ENCODE peak calls at places on chromosomes 16 and 17, in five cellular contexts. G is GM23338, M is fibroblast of mammary gland, I is thoracic aorta, S is GM06990. N is an unnamed sample.

GRCh38 chr17:63622571-63623390 is 564 bp downstream of the MAP3K3 start:
- DNase-seq in G (peak), M (peak), I (peak), S (peak), N (peak)

GRCh38 chr17:50945779-50946222 is 79.6 kb upstream of the TOB1 start:
- DNase-seq in G (no peak), M (no peak), I (no peak), S (no peak), N (no peak)

GRCh38 chr16:84884311-84885023 is 64.7 kb downstream of the CRISPLD2 start:
- DNase-seq in G (no peak), M (no peak), I (no peak), S (no peak), N (no peak)

GRCh38 chr16:56847173-56847948 is 17.6 kb upstream of the SLC12A3 start:
- DNase-seq in G (no peak), M (peak), I (no peak), S (no peak), N (no peak)

GRCh38 chr16:58474296-58474695 is 25.6 kb upstream of the NDRG4 start:
- DNase-seq in G (no peak), M (no peak), I (no peak), S (no peak), N (no peak)

GRCh38 chr17:69500911-69501429 is 86.5 kb downstream of the MAP2K6 start:
- DNase-seq in G (no peak), M (no peak), I (no peak), S (no peak), N (no peak)

GRCh38 chr16:85389679-85390470 is 223.2 kb upstream of the GSE1 start:
- DNase-seq in G (no peak), M (no peak), I (no peak), S (no peak), N (no peak)

GRCh38 chr17:31492880-31493655 is 101.6 kb downstream of the RAB11FIP4 start:
- DNase-seq in G (no peak), M (no peak), I (no peak), S (peak), N (no peak)

GRCh38 chr17:78661092-78661770 is 84.0 kb upstream of the DNAH17 start:
- DNase-seq in G (no peak), M (no peak), I (no peak), S (no peak), N (peak)

GRCh38 chr17:14061666-14062560 is 7.4 kb upstream of the COX10 start:
- DNase-seq in G (peak), M (peak), I (no peak), S (no peak), N (peak)

GRCh38 chr16:19503461-19504075 is 18.3 kb downstream of the GDE1 start:
- DNase-seq in G (no peak), M (no peak), I (no peak), S (no peak), N (no peak)

GRCh38 chr17:40493697-40494096 is 7.7 kb downstream of the TNS4 start:
- DNase-seq in G (no peak), M (no peak), I (no peak), S (no peak), N (peak)

GRCh38 chr17:50187403-50187735 is 14.1 kb downstream of the COL1A1 start:
- DNase-seq in G (no peak), M (no peak), I (no peak), S (no peak), N (no peak)

GRCh38 chr17:78790552-78790951 is 8.5 kb upstream of the CYTH1 start:
- DNase-seq in G (no peak), M (no peak), I (no peak), S (no peak), N (peak)

GRCh38 chr17:20127660-20128413 is 118.7 kb downstream of the SPECC1 start:
- DNase-seq in G (no peak), M (peak), I (no peak), S (no peak), N (peak)

GRCh38 chr16:21100447-21100846 is 50.2 kb downstream of the DNAH3 start:
- DNase-seq in G (no peak), M (peak), I (no peak), S (no peak), N (peak)

GRCh38 chr16:11682655-11683096 is 14.4 kb downstream of the SNN start:
- DNase-seq in G (no peak), M (peak), I (no peak), S (no peak), N (peak)

GRCh38 chr16:62067981-62068380 is 31.7 kb upstream of the CDH8 start:
- DNase-seq in G (no peak), M (no peak), I (no peak), S (no peak), N (no peak)

GRCh38 chr17:76404256-76404655 is 19.8 kb downstream of the SPHK1 start:
- DNase-seq in G (no peak), M (no peak), I (no peak), S (no peak), N (no peak)

GRCh38 chr17:36808181-36808661 is 129.1 kb upstream of the LHX1 start:
- DNase-seq in G (peak), M (no peak), I (no peak), S (no peak), N (no peak)

GRCh38 chr17:36980281-36980761 is 31.6 kb downstream of the AATF start:
- DNase-seq in G (peak), M (peak), I (no peak), S (no peak), N (peak)

GRCh38 chr17:64984776-64985521 is 65.7 kb upstream of the LRRC37A3 start:
- DNase-seq in G (no peak), M (peak), I (no peak), S (no peak), N (peak)

GRCh38 chr17:81904600-81905423 is 2.8 kb downstream of the NPB start:
- DNase-seq in G (no peak), M (no peak), I (no peak), S (no peak), N (no peak)

GRCh38 chr17:81905993-81906392 is 4.0 kb downstream of the NPB start:
- DNase-seq in G (no peak), M (no peak), I (no peak), S (no peak), N (no peak)

GRCh38 chr17:81907219-81908145 is 3.7 kb downstream of the PCYT2 start:
- DNase-seq in G (no peak), M (no peak), I (no peak), S (no peak), N (no peak)

GRCh38 chr17:81905424-81905875 is 3.4 kb downstream of the NPB start:
- DNase-seq in G (no peak), M (no peak), I (no peak), S (no peak), N (no peak)

DNA sequence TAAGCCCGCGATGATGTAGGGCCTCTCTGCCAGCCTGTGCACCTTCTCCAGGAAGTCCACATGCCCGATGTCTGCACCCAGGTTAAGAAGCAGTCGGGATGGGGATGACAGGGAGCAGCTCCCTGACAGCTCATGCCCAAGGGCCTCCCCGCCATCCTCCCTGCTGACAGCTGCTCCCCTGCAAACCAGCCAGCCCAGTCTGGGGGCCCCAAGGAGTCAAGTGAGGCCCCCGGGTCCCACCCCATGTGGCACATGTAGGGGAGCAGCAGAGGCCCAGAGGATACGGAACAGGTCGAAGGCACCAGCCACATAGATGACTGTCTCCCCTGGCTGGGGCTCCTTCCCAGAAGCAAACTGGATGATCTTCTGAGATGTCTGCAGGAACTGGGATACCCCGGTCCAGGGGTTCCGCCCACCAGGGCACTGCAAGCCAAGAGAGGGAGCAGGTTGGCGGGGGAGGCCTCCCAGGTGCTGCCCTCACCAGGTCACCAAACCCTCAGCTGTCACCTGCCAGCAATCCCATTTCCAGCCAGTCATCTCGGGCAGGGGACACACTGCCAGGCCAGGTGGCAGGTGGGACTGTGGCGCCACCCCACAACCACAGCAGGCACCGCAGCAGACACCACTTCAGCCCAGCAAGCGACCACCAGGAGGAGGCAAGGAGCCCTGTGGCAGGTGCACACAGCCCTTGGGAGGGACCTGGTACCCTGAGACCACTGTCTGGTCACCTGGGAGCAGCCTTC is 4.6 kb downstream of the PCYT2 start:
- DNase-seq in G (peak), M (no peak), I (no peak), S (no peak), N (no peak)
- TF ChIP-seq CTCF in G (peak), M (no peak), I (no peak), S (no peak), N (peak)

DNA sequence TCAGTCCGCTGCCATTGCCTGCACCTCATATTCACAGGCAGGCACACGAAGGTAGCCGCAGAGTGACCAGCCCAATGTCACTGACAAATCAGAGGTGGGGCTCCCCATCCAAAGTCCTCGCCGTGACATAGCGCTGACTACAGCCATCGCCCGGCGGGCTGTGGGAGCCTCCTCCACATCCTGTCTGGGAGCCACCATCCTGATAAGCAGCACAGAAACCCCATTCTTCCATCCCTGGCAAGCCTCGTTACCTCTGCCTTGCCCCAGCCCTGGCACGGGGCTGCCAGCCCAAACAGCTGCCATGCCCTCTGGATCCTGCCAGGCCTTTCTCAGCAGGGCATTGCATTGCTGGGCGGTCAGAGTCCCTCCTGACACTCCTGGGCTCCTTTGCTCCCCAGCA is 437.7 kb downstream of the SLC39A11 start:
- DNase-seq in G (no peak), M (no peak), I (no peak), S (no peak), N (no peak)
- H3K4me3 ChIP-seq in G (no peak), M (no peak), I (no peak), S (no peak), N (no peak)

GRCh38 chr17:80481284-80482057 is 5.1 kb upstream of the NPTX1 start:
- DNase-seq in G (no peak), M (no peak), I (no peak), S (no peak), N (no peak)
- TF ChIP-seq CTCF in G (no peak), M (no peak), I (no peak), S (no peak), N (no peak)

GRCh38 chr17:28228109-28228840 is 90.7 kb upstream of the TMEM97 start:
- DNase-seq in G (peak), M (no peak), I (no peak), S (no peak), N (no peak)

GRCh38 chr17:28226563-28226962 is 92.4 kb upstream of the TMEM97 start:
- DNase-seq in G (no peak), M (no peak), I (no peak), S (no peak), N (no peak)

GRCh38 chr17:28228986-28229729 is 89.8 kb upstream of the TMEM97 start:
- DNase-seq in G (no peak), M (no peak), I (no peak), S (no peak), N (no peak)

GRCh38 chr17:28225872-28226271 is 93.1 kb upstream of the TMEM97 start:
- DNase-seq in G (no peak), M (no peak), I (no peak), S (no peak), N (no peak)

DNA sequence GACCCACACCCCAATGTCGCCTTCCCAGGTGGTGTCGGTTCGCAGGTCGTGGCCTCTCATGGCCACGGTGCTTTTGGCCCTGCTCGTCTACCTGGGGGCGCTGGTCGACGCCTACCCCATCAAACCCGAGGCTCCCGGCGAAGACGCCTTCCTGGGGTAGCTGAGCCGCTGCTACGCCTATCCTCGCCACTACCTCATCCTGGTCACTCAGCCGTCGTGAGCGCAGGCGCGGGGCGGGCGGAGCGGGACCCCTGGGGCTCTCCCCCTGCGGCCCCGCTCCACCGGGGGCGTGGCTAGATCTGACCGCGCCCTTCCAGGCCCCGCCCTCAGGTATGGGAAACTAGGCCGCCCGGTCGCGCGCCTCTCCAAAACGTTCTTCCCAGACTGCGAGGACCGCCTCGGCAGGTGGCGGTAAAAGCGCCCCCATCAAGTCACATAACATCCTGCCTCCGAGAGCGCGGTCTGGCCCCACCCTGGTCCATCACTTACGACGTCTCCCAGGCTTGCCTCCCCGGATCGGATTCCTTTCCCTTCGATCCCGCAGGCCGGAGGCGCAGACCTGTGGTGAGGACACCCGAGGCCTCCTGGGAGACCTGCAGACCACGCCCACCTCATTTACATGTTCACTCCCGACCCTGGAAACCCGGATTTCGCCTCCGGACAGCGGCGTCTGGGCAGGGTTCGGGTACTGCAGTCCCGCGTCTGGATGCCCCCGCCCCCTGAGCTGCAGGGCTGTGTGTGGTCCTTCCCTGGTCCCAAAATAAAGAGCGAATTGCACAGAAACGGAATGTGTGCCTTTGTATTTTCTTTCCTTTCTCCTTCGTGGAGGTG is 91.5 kb upstream of the TMEM97 start:
- DNase-seq in G (peak), M (peak), I (no peak), S (peak), N (peak)
- H3K4me3 ChIP-seq in G (peak), M (peak), I (peak), S (peak), N (peak)

DNA sequence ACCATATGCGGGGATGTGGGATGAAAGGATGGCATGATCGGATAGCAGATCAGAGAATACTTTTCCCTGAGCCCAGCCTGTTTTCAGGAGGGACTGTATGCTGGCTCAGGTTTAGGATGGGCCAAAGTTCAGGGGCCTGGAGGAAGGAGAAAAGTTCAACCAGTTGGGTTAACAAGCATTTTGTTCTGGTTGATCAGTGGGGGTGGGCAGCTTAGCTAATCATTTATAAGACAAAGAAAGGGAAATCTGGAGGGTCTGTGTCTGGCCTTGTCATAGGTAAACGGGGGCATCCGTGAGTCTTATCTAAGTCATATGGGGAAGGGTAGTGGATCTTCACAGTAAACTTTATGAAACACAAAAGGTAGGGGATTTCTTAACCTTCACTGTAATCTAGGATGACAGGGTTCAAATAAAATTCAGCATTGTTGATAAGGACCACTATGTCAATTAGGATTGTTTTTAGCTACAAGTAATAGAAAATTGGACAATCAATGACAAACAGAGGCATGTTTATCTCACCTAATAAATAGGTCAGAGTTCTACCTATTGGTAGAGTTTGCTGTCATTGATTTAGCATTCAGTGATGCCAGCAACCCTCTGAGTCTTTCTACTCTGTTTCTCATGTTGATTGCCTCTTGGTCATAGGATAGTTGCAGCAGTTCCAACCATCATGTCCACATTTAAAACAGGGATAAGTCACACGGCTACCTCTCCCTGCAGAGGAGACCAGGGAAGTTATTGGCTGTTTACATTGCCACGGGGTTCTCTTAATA is 11.4 kb downstream of the PCTP start:
- DNase-seq in G (no peak), M (no peak), I (no peak), S (no peak), N (no peak)
- TF ChIP-seq CTCF in G (no peak), M (no peak), I (no peak), S (no peak), N (no peak)

DNA sequence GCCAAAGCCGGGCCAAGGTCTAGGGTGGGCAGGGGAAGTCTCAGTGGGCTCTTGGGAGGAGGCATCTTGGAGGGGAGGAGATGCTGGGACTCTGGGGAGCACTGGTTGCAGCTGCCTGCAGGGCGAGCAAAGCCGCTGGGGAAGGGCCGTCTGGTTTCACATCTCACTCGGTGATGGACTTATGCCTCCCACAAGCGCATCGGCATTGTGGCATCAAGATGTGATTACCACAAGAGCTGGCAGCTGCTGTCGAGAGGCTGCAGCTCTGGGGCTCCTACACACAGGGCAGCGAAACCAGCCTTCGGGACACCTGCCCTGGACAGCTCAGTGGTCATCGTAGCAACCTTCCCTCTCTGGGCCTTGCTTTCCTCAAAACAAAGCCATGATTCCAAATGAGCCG is 3.1 kb upstream of the KCNJ12 start:
- DNase-seq in G (no peak), M (no peak), I (no peak), S (no peak), N (no peak)
- H3K4me3 ChIP-seq in G (no peak), M (no peak), I (no peak), S (no peak), N (no peak)

GRCh38 chr17:376936-377863 is 24.6 kb upstream of the RPH3AL start:
- DNase-seq in G (peak), M (peak), I (no peak), S (no peak), N (no peak)
- TF ChIP-seq CTCF in G (no peak), M (no peak), I (no peak), S (no peak), N (no peak)

GRCh38 chr17:81517009-81517338 is 4.4 kb upstream of the ACTG1 start:
- DNase-seq in G (no peak), M (no peak), I (no peak), S (no peak), N (no peak)

GRCh38 chr17:81516439-81516838 is 3.8 kb upstream of the ACTG1 start:
- DNase-seq in G (no peak), M (no peak), I (no peak), S (peak), N (no peak)

GRCh38 chr17:81518785-81519283 is 6.2 kb upstream of the ACTG1 start:
- DNase-seq in G (peak), M (no peak), I (no peak), S (peak), N (peak)

GRCh38 chr17:81518113-81518784 is 5.7 kb upstream of the ACTG1 start:
- DNase-seq in G (peak), M (no peak), I (no peak), S (no peak), N (no peak)

GRCh38 chr17:81517339-81518112 is 4.9 kb upstream of the ACTG1 start:
- DNase-seq in G (peak), M (no peak), I (no peak), S (peak), N (no peak)
- H3K4me3 ChIP-seq in G (peak), M (no peak), I (peak), S (peak), N (no peak)

N was measured in bronchial epithelial cell.